ENCODE peak calls at places on chromosomes 6 and 20, in six cellular contexts. S is fibroblast of lung, R is Panc1, T is prostate gland, A is neuronal stem cell, K is kidney. D is an unnamed sample. For H3K4me1, the result is how much of the 10 kb centered on the place peaks cover.

GRCh38 chr6:47519279-47519678 is 41.7 kb downstream of the CD2AP start:
- DNase-seq in R (no peak), A (no peak), S (no peak), T (no peak), K (no peak), D (no peak)

GRCh38 chr6:61947311-61947970 is 338.6 kb downstream of the KHDRBS2 start:
- DNase-seq in A (no peak), S (no peak), K (no peak), R (no peak), T (no peak), D (no peak)

GRCh38 chr6:13302291-13302690 is 26.0 kb downstream of the TBC1D7 start:
- DNase-seq in T (no peak), A (no peak), K (no peak), R (no peak), S (no peak), D (no peak)

GRCh38 chr20:45450097-45450818 is 19.3 kb upstream of the WFDC2 start:
- DNase-seq in R (peak), A (no peak), S (peak), K (no peak), T (no peak), D (no peak)

GRCh38 chr6:35040398-35040797 is 100.7 kb downstream of the TCP11 start:
- DNase-seq in K (no peak), T (no peak), S (no peak), A (no peak), R (no peak), D (no peak)

GRCh38 chr6:3063733-3064700 is 4.3 kb upstream of the RIPK1 start:
- DNase-seq in T (peak), R (no peak), K (peak), S (peak), A (peak), D (peak)

GRCh38 chr20:38726849-38727601 is 2.7 kb downstream of the SLC32A1 start:
- DNase-seq in T (no peak), K (no peak), R (no peak), S (no peak), A (peak), D (peak)

GRCh38 chr6:134347916-134348805 is 30.2 kb upstream of the SGK1 start:
- DNase-seq in A (no peak), R (peak), S (peak), T (no peak), K (no peak), D (peak)

GRCh38 chr20:23145281-23145700 is 59.2 kb upstream of the CD93 start:
- DNase-seq in K (peak), A (no peak), S (peak), T (no peak), R (no peak), D (peak)

GRCh38 chr6:30518505-30518850 is 29.2 kb downstream of the HLA-E start:
- DNase-seq in A (no peak), T (no peak), S (no peak), R (no peak), K (no peak), D (no peak)

GRCh38 chr6:142377112-142377848 is 75.5 kb downstream of the ADGRG6 start:
- DNase-seq in T (peak), K (peak), A (no peak), R (no peak), S (peak), D (no peak)

GRCh38 chr6:147689398-147689797 is 180.9 kb downstream of the SAMD5 start:
- DNase-seq in K (no peak), S (no peak), T (no peak), R (no peak), A (no peak), D (no peak)

GRCh38 chr20:17314262-17314661 is 87.4 kb downstream of the PCSK2 start:
- DNase-seq in A (no peak), T (no peak), K (no peak), S (no peak), R (no peak), D (no peak)

GRCh38 chr6:105424177-105424783 is 21.4 kb upstream of the PREP start:
- DNase-seq in T (no peak), R (no peak), K (no peak), A (peak), S (peak), D (no peak)

GRCh38 chr20:18258126-18258860 is 30.0 kb upstream of the ZNF133 start:
- DNase-seq in S (no peak), K (no peak), T (no peak), A (no peak), R (no peak), D (no peak)

GRCh38 chr6:99253271-99253670 is 96.2 kb downstream of the FAXC start:
- DNase-seq in R (no peak), K (no peak), S (no peak), A (no peak), T (no peak), D (no peak)

GRCh38 chr6:3363296-3364025 is 93.4 kb downstream of the SLC22A23 start:
- DNase-seq in R (no peak), S (no peak), T (peak), A (no peak), K (peak), D (no peak)

GRCh38 chr20:11919046-11919445 is 1.4 kb downstream of the BTBD3 start:
- DNase-seq in S (peak), A (no peak), T (peak), K (no peak), R (no peak), D (no peak)

GRCh38 chr6:19879663-19880062 is 42.5 kb downstream of the ID4 start:
- DNase-seq in T (no peak), R (no peak), K (no peak), S (no peak), A (no peak), D (no peak)

GRCh38 chr6:170165501-170166117 is 125.3 kb downstream of the DLL1 start:
- DNase-seq in K (peak), T (no peak), R (no peak), A (no peak), S (no peak), D (no peak)

DNA sequence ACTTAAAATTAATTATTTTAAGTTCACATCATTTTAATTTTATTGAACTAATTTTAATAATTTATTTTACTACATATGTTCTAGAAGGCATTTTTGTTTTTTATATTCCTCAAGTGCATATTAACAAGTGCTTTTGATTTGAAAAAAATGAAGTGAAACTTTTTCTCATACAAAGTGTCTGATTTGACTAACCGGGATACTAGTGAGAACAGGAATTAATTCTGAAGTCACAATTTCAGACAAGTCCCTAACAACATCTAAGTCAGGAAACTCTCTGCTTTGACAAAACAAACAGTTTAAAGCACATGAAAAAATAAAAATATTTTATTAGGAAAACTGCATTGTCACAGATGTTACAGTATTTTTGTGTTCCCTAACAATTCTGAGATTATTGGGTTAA is 1166.3 kb upstream of the CITED2 start:
- DNase-seq in T (no peak), S (no peak), K (no peak), A (no peak), R (no peak), D (no peak)
- H3K27ac ChIP-seq in T (no peak), S (no peak), K (no peak), A (no peak), R (peak), D (peak)

GRCh38 chr6:36979343-36979742 is 6.7 kb downstream of the MTCH1 start:
- DNase-seq in A (no peak), R (no peak), S (peak), T (no peak), K (peak), D (no peak)

GRCh38 chr6:36977470-36977941 is 8.5 kb downstream of the MTCH1 start:
- DNase-seq in S (no peak), T (no peak), K (no peak), A (no peak), R (no peak), D (no peak)

GRCh38 chr6:36980129-36980528 is 5.9 kb downstream of the MTCH1 start:
- DNase-seq in A (no peak), S (no peak), R (no peak), K (no peak), T (no peak), D (no peak)

GRCh38 chr6:36976931-36977330 is 9.1 kb downstream of the MTCH1 start:
- DNase-seq in S (no peak), K (no peak), T (no peak), A (no peak), R (no peak), D (no peak)

DNA sequence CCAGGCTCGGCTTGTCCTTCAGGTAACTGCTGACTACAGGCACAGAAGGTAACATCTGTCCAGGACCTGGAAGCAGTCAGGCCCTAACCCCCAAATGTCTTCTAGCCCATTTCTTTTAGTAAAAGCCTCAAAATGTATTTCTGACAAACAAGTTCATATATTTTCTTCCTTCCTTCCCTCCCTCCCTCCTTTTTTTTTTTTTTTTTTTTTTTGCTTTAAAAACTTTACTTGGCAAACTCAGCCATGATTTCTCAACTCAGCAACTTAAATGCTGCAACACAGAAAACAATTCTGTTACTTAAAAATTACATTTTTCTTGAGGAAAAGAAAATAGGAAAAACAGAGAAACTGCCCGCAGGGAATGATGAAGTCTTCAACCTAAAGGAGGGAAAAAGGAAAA is 7.3 kb downstream of the MTCH1 start:
- DNase-seq in T (no peak), A (no peak), K (no peak), R (no peak), S (no peak), D (no peak)
- H3K4me1 ChIP-seq in T (under half), A (under half), K (under half), R (under half), S (under half), D (under half)

GRCh38 chr6:28789553-28790083 is 134.2 kb downstream of the TRIM27 start:
- DNase-seq in R (no peak), S (peak), K (no peak), T (no peak), A (no peak), D (peak)

GRCh38 chr6:28791002-28791383 is 132.8 kb downstream of the TRIM27 start:
- DNase-seq in T (no peak), S (no peak), R (no peak), K (no peak), A (no peak), D (no peak)

DNA sequence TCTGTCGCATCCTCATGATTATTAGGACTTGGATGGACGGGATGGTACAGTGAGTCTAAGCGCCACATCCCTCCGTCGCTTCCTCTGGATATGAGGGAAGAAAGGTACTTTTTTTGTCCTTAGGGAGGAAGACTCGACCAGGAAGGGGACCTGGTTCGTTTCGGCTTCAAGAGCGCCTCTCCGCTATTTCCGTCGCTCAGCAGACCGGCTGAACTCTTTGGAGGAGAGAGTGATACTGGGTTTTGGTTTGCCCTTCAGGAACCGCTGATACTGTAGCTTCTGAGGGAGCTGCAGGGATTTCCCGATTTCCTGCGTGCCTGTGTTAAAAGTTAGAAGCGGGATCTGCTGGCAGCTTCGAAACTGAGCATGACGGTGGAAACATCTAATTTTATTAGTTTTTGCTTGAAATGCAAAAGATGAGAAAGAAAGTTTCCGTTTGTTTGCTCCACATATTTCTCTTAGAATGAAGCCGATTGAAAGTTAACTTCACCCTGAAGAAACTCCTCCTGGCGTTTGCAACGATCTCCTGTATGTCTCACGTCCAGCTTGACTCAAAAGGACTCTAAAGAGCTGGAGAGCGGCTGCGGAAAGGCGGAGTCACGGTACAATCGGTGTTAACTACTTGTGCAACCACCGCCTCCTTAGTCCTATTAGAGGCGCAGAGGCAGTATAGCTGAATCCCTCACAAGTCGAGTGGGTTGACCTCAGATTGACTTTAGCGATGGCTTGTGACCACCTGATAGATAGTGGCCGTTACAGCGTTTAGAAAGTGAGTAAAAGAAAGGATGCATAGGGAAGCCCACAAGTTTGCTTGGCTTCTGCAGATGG is 129.4 kb downstream of the TRIM27 start:
- DNase-seq in K (no peak), R (no peak), S (peak), T (no peak), A (no peak), D (peak)
- H3K4me3 ChIP-seq in K (no peak), R (peak), S (peak), T (no peak), A (peak), D (no peak)

GRCh38 chr20:50126662-50127061 is 13.7 kb upstream of the UBE2V1 start:
- DNase-seq in A (no peak), S (no peak), T (no peak), R (no peak), K (no peak), D (no peak)
- H3K27ac ChIP-seq in A (no peak), S (no peak), T (no peak), R (peak), K (no peak), D (no peak)

DNA sequence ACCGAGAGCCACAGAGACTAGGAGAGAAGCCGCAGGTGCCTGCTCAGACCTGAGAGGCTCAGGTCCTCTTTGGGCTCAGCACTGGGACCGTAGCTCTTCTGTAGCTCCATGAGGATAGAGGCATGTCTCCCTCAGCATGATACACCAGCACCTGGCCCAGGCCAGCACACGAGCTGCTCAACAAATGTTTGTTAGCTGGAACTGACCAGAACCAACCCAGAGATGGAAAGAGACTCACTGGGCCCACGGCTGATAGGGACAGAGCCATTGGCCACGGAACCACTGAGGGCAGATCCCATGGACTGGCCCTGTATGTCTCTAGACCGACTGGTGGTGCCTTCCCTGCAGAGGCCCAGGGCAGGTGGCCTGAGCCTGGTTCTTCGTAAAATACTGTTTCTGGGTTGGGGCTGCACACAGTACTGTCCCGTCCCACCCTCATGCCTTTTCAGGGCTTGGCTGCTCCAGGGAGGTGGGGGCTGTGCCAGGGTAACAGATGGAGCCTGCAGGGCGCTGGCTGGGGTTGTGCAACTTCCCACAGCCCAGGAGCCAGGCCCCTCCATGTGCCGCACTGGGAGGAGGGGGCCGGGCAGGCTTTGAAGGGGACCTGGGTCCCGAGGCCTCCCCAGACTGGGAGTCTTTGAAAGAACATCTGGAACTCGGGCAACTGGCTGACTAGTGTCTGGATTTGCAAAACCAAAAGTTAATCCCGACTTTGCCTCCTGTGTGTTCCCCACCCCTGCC is 5.2 kb downstream of the C20orf204 start:
- DNase-seq in T (no peak), R (no peak), A (no peak), S (no peak), K (no peak), D (no peak)
- H3K4me1 ChIP-seq in T (under half), R (under half), A (under half), S (under half), K (under half), D (under half)

D was measured in SJSA1.